ENCODE peak calls at places on chromosome 20, in four cellular contexts. P is HepG2, L is K562, Q is GM12878. W is an unnamed sample.

GRCh38 chr20:33444797-33445560 is 1.4 kb upstream of the SNTA1 start:
- DNase-seq in P (peak; percentile 75), L (no peak), Q (no peak), W (no peak)

GRCh38 chr20:44407402-44408184 is 52.1 kb downstream of the HNF4A start:
- DNase-seq in Q (no peak), L (peak; percentile 88), P (no peak), W (no peak)

GRCh38 chr20:2768632-2769015 is 31.8 kb downstream of the CPXM1 start:
- DNase-seq in L (no peak), P (no peak), Q (no peak), W (peak; percentile 47)

GRCh38 chr20:4924032-4924431 is 77.3 kb downstream of the SLC23A2 start:
- DNase-seq in P (no peak), L (no peak), Q (no peak), W (no peak)

GRCh38 chr20:36439040-36439730 is 102.1 kb upstream of the MYL9 start:
- DNase-seq in Q (no peak), P (peak; percentile 59), L (peak; percentile 74), W (peak; percentile 44)

GRCh38 chr20:35200255-35200654 is 26.2 kb upstream of the MMP24 start:
- DNase-seq in P (no peak), Q (no peak), L (no peak), W (no peak)

GRCh38 chr20:25309395-25310267 is 61.7 kb downstream of the PYGB start:
- DNase-seq in P (peak; percentile 82), Q (no peak), L (peak; percentile 52), W (peak; percentile 10)

GRCh38 chr20:48782901-48783308 is 44.9 kb downstream of the PREX1 start:
- DNase-seq in L (no peak), Q (no peak), P (no peak), W (no peak)

GRCh38 chr20:53677447-53678314 is 84.0 kb upstream of the ZNF217 start:
- DNase-seq in Q (no peak), P (peak; percentile 92), L (peak; percentile 44), W (peak; percentile 49)

GRCh38 chr20:53678315-53678989 is 84.8 kb upstream of the ZNF217 start:
- DNase-seq in Q (no peak), P (no peak), L (no peak), W (no peak)

GRCh38 chr20:53676987-53677386 is 83.3 kb upstream of the ZNF217 start:
- DNase-seq in L (no peak), Q (no peak), P (no peak), W (no peak)

GRCh38 chr20:53679597-53680309 is 86.1 kb upstream of the ZNF217 start:
- DNase-seq in L (no peak), P (peak; percentile 50), Q (no peak), W (no peak)

GRCh38 chr20:53678990-53679596 is 85.5 kb upstream of the ZNF217 start:
- DNase-seq in L (no peak), Q (no peak), P (peak; percentile 35), W (no peak)
- H2AFZ ChIP-seq in L (peak overlapping the region; percentile 98), Q (no peak overlapping the region), P (peak overlapping the region; percentile 55), W (no peak overlapping the region)

GRCh38 chr20:40583195-40583594 is 105.8 kb downstream of the MAFB start:
- DNase-seq in P (no peak), Q (no peak), L (no peak), W (no peak)
- TF ChIP-seq MYC in P (no peak), Q (no peak), L (no peak), W (no peak)

GRCh38 chr20:62823688-62824475 is 7.0 kb downstream of the COL9A3 start:
- DNase-seq in Q (no peak), L (no peak), P (no peak), W (no peak)
- H2AFZ ChIP-seq in Q (no peak overlapping the region), L (peak overlapping the region; percentile 55), P (no peak overlapping the region), W (no peak overlapping the region)

DNA sequence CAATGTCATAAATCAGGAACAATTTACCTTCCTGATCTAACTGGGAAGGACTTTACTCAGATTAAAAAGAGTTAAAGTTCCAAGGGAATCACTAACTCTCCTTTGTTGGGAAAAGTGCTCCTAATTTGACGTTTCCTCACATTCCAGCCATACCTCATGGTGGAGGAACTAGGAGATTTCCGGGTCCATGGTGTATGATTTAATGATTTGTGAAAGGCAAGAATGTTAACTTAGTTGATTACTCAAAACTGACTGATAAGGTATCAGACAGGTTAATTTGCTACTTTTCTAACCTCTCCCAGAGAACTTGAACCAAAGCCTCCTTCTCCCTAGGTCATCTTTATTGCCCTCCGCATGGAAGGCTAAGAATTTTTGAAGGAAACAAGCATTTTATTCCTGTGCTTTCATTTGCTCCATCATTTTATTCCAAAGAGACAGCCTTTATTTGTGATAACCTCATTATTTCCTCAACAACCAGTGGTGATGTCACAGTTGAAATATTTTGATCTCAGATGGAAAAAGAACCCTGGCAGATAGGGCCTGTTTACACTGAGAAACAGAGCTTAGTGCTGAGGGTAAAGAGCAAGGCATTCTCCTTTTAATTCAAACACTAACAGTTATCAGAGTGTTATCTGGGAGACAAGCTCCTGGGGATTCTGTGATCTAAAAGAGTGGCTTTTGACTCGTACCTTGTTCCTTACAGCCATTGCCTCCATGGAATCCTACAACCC is 57.5 kb upstream of the BMP2 start:
- DNase-seq in L (no peak), Q (no peak), P (peak; percentile 24), W (peak; percentile 73)
- TF ChIP-seq MYC in L (no peak), Q (no peak), P (no peak), W (no peak)

GRCh38 chr20:50312682-50313187 is 122.1 kb downstream of the CEBPB start:
- DNase-seq in L (no peak), Q (no peak), P (no peak), W (peak; percentile 30)

GRCh38 chr20:50312002-50312681 is 121.5 kb downstream of the CEBPB start:
- DNase-seq in P (no peak), L (no peak), Q (no peak), W (no peak)

GRCh38 chr20:50314326-50314725 is 123.7 kb downstream of the CEBPB start:
- DNase-seq in Q (no peak), P (no peak), L (no peak), W (no peak)

GRCh38 chr20:50313827-50314226 is 123.2 kb downstream of the CEBPB start:
- DNase-seq in L (no peak), P (no peak), Q (no peak), W (no peak)

GRCh38 chr20:50313223-50313820 is 122.7 kb downstream of the CEBPB start:
- DNase-seq in L (peak; percentile 66), P (no peak), Q (no peak), W (no peak)
- H2AFZ ChIP-seq in L (peak overlapping the region; percentile 70), P (no peak overlapping the region), Q (no peak overlapping the region), W (no peak overlapping the region)

GRCh38 chr20:46371656-46372055 is 34.8 kb downstream of the ELMO2 start:
- DNase-seq in L (no peak), Q (no peak), P (no peak), W (no peak)
- TF ChIP-seq MYC in L (no peak), Q (no peak), P (no peak), W (no peak)

GRCh38 chr20:11376998-11377397 is 540.7 kb upstream of the BTBD3 start:
- DNase-seq in P (no peak), L (no peak), Q (no peak), W (no peak)

GRCh38 chr20:11380283-11380682 is 537.4 kb upstream of the BTBD3 start:
- DNase-seq in Q (peak; percentile 55), L (no peak), P (no peak), W (no peak)

GRCh38 chr20:11377761-11378160 is 539.9 kb upstream of the BTBD3 start:
- DNase-seq in Q (no peak), P (no peak), L (no peak), W (no peak)

GRCh38 chr20:11378252-11378651 is 539.4 kb upstream of the BTBD3 start:
- DNase-seq in P (no peak), L (no peak), Q (no peak), W (no peak)

GRCh38 chr20:11379257-11380011 is 538.3 kb upstream of the BTBD3 start:
- DNase-seq in L (no peak), Q (no peak), P (peak; percentile 47), W (no peak)
- H2AFZ ChIP-seq in L (no peak overlapping the region), Q (no peak overlapping the region), P (no peak overlapping the region), W (no peak overlapping the region)

GRCh38 chr20:51262240-51262639 is 239.3 kb upstream of the KCNG1 start:
- DNase-seq in Q (no peak), L (no peak), P (peak; percentile 43), W (no peak)

GRCh38 chr20:51255417-51255816 is 232.5 kb upstream of the KCNG1 start:
- DNase-seq in L (no peak), P (no peak), Q (no peak), W (no peak)

GRCh38 chr20:51259455-51259854 is 236.5 kb upstream of the KCNG1 start:
- DNase-seq in L (no peak), Q (no peak), P (no peak), W (no peak)

DNA sequence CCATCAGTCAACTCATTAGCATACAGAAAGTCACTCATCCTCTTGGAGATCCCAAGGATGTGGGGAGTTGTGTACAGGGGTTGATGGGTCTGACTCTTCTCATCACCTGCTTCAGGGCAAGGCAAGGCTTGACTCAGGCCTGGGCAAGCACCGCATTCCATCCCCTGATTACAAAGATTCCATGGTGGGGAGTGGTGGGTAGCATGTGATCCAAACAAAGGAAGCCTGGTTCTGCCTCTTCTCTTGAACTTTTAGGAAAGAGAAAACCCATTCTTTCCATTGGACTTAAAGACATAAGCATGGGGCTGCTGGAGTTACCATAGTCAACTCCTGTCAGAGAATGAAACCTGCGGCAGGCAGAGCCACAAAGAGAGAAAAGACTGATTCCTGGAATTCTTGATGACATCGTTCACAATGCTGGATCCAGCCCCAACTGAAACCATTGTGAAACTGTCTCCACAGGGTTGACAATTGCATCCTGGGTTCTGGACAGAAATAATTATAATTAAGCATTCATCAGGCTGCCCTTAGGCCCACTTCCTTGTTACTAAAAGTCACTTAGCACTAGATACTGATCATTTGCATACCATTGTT is 235.8 kb upstream of the KCNG1 start:
- DNase-seq in L (no peak), Q (no peak), P (no peak), W (no peak)
- TF ChIP-seq MYC in L (no peak), Q (no peak), P (no peak), W (no peak)

GRCh38 chr20:15656124-15656523 is 917.1 kb downstream of the KIF16B start:
- DNase-seq in Q (no peak), L (no peak), P (no peak), W (peak; percentile 17)
- H2AFZ ChIP-seq in Q (no peak overlapping the region), L (no peak overlapping the region), P (no peak overlapping the region), W (peak overlapping the region; percentile 51)

DNA sequence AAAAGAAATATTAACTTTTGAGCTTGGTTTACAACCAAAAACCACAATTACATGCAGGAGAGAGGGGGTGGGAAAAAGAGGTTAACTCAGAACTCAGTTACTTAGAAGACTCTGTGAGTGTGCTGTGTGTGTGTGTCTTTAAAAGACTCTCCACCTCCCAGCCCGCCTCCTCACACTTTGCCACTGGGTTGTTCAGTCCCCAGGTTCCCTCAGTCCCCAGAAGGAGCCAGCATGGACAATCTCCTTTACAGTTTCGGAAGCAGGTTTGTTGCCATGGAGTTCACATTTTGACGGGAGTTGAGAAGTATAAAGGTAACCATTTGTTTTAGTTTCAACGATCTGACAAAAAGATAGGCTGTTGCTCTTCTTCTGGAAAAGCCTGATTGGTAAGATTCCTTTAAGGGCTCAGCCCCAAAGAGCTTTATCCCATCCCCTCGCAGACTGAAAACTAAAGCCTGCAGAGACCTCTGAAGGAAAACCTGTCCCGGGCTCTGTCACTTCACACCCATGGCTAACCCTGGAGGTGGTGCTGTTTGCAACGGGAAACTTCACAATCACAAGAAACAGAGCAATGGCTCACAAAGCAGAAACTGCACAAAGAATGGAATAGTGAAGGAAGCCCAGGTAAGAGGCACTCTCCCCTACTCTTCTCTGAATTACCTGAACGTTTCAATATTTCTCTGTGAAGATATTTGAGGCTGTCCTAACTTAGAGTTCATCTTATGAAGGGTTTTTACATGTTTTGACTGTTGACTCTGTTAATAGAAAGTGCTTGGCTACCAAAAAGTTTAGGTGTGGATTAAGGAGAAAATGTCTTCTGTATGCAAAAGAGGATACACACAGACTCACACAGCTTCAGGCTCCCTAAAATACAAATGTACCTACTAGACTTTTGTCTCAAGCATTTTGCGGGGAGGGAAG is at the start of gene SPTLC3:
- DNase-seq in Q (no peak), L (no peak), P (peak; percentile 56), W (peak; percentile 16)
- TF ChIP-seq MYC in Q (no peak), L (no peak), P (no peak), W (no peak)

W was measured in endothelial cell of umbilical vein.